ENCODE peak calls at places on chromosomes 4 and X, in eight cellular contexts. L, K, N, E, V, D, B and F are unnamed samples.

GRCh38 chr4:107444-108429 is 16.6 kb upstream of the ZNF718 start:
- DNase-seq in L (no peak), K (no peak), N (no peak), E (no peak), V (no peak), D (no peak), B (no peak), F (no peak)

GRCh38 chr4:47640911-47641310 is 155.8 kb downstream of the ATP10D start:
- DNase-seq in L (no peak), K (no peak), N (no peak), E (no peak), V (no peak), D (no peak), B (no peak), F (peak)

GRCh38 chr4:108224628-108225053 is 55.9 kb upstream of the LEF1 start:
- DNase-seq in L (peak), K (no peak), N (no peak), E (no peak), V (no peak), D (peak), B (no peak), F (no peak)

GRCh38 chr4:139738846-139739613 is 73.4 kb downstream of the MGST2 start:
- DNase-seq in L (peak), K (no peak), N (no peak), E (no peak), V (no peak), D (no peak), B (no peak), F (no peak)

GRCh38 chrX:97863261-97863660 is 979.6 kb downstream of the RPA4 start:
- DNase-seq in L (no peak), K (no peak), N (no peak), E (no peak), V (no peak), D (no peak), B (no peak), F (no peak)

GRCh38 chr4:78482281-78482680 is 69.3 kb upstream of the ANXA3 start:
- DNase-seq in L (no peak), K (no peak), N (no peak), E (no peak), V (no peak), D (no peak), B (no peak), F (peak)

GRCh38 chr4:83556006-83556712 is 20.3 kb downstream of the GPAT3 start:
- DNase-seq in L (no peak), K (no peak), N (no peak), E (no peak), V (no peak), D (no peak), B (no peak), F (no peak)

GRCh38 chrX:36856849-36857248 is 151.3 kb upstream of the FAM47C start:
- DNase-seq in L (no peak), K (no peak), N (no peak), E (peak), V (no peak), D (no peak), B (no peak), F (no peak)

GRCh38 chr4:108165601-108166000 is 3.1 kb downstream of the LEF1 start:
- DNase-seq in L (no peak), K (no peak), N (no peak), E (no peak), V (no peak), D (no peak), B (peak), F (no peak)

GRCh38 chrX:19695884-19696283 is 180.6 kb upstream of the MAP3K15 start:
- DNase-seq in L (no peak), K (no peak), N (no peak), E (peak), V (no peak), D (no peak), B (no peak), F (no peak)

GRCh38 chr4:25163216-25163615 is 3.0 kb upstream of the SEPSECS start:
- DNase-seq in L (no peak), K (no peak), N (no peak), E (no peak), V (no peak), D (no peak), B (no peak), F (no peak)

GRCh38 chrX:149630681-149631292 is 805 bp downstream of the TMEM185A start:
- DNase-seq in L (no peak), K (no peak), N (no peak), E (peak), V (no peak), D (no peak), B (no peak), F (peak)

GRCh38 chr4:26867914-26868684 is 7.5 kb downstream of the STIM2 start:
- DNase-seq in L (no peak), K (no peak), N (no peak), E (no peak), V (no peak), D (peak), B (no peak), F (no peak)

GRCh38 chr4:38688676-38689355 is 24.8 kb downstream of the KLF3 start:
- DNase-seq in L (no peak), K (no peak), N (no peak), E (no peak), V (no peak), D (peak), B (no peak), F (no peak)

GRCh38 chr4:125397226-125397625 is 82.5 kb downstream of the FAT4 start:
- DNase-seq in L (no peak), K (no peak), N (no peak), E (no peak), V (no peak), D (no peak), B (no peak), F (no peak)

GRCh38 chr4:159506801-159507517 is 404.1 kb downstream of the RAPGEF2 start:
- DNase-seq in L (no peak), K (no peak), N (no peak), E (no peak), V (no peak), D (no peak), B (no peak), F (no peak)

GRCh38 chr4:72305620-72306019 is 263.4 kb downstream of the ADAMTS3 start:
- DNase-seq in L (no peak), K (no peak), N (no peak), E (no peak), V (no peak), D (no peak), B (no peak), F (no peak)

GRCh38 chr4:140807491-140808257 is 51.5 kb upstream of the TBC1D9 start:
- DNase-seq in L (no peak), K (no peak), N (no peak), E (no peak), V (no peak), D (no peak), B (peak), F (no peak)

GRCh38 chr4:152277333-152277732 is 258.6 kb downstream of the FBXW7 start:
- DNase-seq in L (no peak), K (no peak), N (no peak), E (no peak), V (no peak), D (no peak), B (no peak), F (no peak)

GRCh38 chr4:5979981-5980380 is 38.2 kb downstream of the C4orf50 start:
- DNase-seq in L (peak), K (no peak), N (no peak), E (peak), V (no peak), D (no peak), B (no peak), F (peak)

GRCh38 chr4:3419836-3420605 is 21.7 kb upstream of the HGFAC start:
- DNase-seq in L (peak), K (no peak), N (no peak), E (no peak), V (peak), D (peak), B (no peak), F (no peak)

GRCh38 chrX:23797371-23798128 is 14.6 kb downstream of the SAT1 start:
- DNase-seq in L (no peak), K (no peak), N (no peak), E (peak), V (no peak), D (no peak), B (no peak), F (no peak)

GRCh38 chr4:39932776-39933402 is 44.8 kb downstream of the PDS5A start:
- DNase-seq in L (no peak), K (no peak), N (no peak), E (no peak), V (no peak), D (no peak), B (no peak), F (no peak)

GRCh38 chr4:20496078-20496477 is 204.2 kb upstream of the PACRGL start:
- DNase-seq in L (no peak), K (no peak), N (no peak), E (no peak), V (no peak), D (no peak), B (no peak), F (peak)

GRCh38 chr4:183326853-183327252 is 4.6 kb upstream of the CLDN24 start:
- DNase-seq in L (no peak), K (no peak), N (no peak), E (peak), V (no peak), D (no peak), B (no peak), F (no peak)

GRCh38 chrX:38570396-38570795 is 9.1 kb downstream of the TSPAN7 start:
- DNase-seq in L (no peak), K (no peak), N (no peak), E (peak), V (no peak), D (no peak), B (no peak), F (no peak)

GRCh38 chrX:78377186-78377585 is 49.8 kb upstream of the CYSLTR1 start:
- DNase-seq in L (no peak), K (no peak), N (no peak), E (peak), V (no peak), D (no peak), B (no peak), F (no peak)

GRCh38 chr4:170025523-170026252 is 507 bp downstream of the MFAP3L start:
- DNase-seq in L (peak), K (no peak), N (no peak), E (no peak), V (peak), D (peak), B (no peak), F (no peak)